ENCODE peak calls at places on chromosomes 16 and 17, in five cellular contexts. One of them, this sample, is unnamed.

GRCh38 chr17:41801374-41802062 is 10.2 kb downstream of the P3H4 start:
- DNase-seq in cardiac muscle cell: peak; percentile 82
- DNase-seq in AG10803: peak; percentile 61
- DNase-seq in GM23338: peak; percentile 93
- DNase-seq in astrocyte of the spinal cord: peak; percentile 74
- DNase-seq in this sample: peak; percentile 74

GRCh38 chr17:74763565-74764387 is 12.4 kb downstream of the NAT9 start:
- DNase-seq in GM23338: no peak
- DNase-seq in AG10803: no peak
- DNase-seq in cardiac muscle cell: no peak
- DNase-seq in astrocyte of the spinal cord: no peak
- DNase-seq in this sample: no peak

GRCh38 chr16:11478431-11479119 is 108.1 kb downstream of the LITAF start:
- DNase-seq in AG10803: no peak
- DNase-seq in cardiac muscle cell: no peak
- DNase-seq in GM23338: no peak
- DNase-seq in astrocyte of the spinal cord: no peak
- DNase-seq in this sample: no peak

GRCh38 chr17:50683434-50684287 is 24.1 kb downstream of the ANKRD40 start:
- DNase-seq in AG10803: no peak
- DNase-seq in GM23338: no peak
- DNase-seq in cardiac muscle cell: no peak
- DNase-seq in astrocyte of the spinal cord: no peak
- DNase-seq in this sample: no peak

GRCh38 chr17:76054112-76054476 is 18.2 kb downstream of the SRP68 start:
- DNase-seq in cardiac muscle cell: no peak
- DNase-seq in GM23338: no peak
- DNase-seq in AG10803: no peak
- DNase-seq in astrocyte of the spinal cord: peak; percentile 62
- DNase-seq in this sample: peak; percentile 87

GRCh38 chr17:78356163-78356713 is 3.6 kb downstream of the SOCS3 start:
- DNase-seq in AG10803: peak; percentile 81
- DNase-seq in GM23338: peak; percentile 94
- DNase-seq in astrocyte of the spinal cord: peak; percentile 90
- DNase-seq in cardiac muscle cell: peak; percentile 71
- DNase-seq in this sample: peak; percentile 92

GRCh38 chr17:2929881-2930533 is 133.4 kb downstream of the OR1D5 start:
- DNase-seq in astrocyte of the spinal cord: no peak
- DNase-seq in GM23338: peak; percentile 87
- DNase-seq in cardiac muscle cell: peak; percentile 50
- DNase-seq in AG10803: no peak
- DNase-seq in this sample: peak; percentile 49

GRCh38 chr17:1077536-1078061 is 80.7 kb downstream of the TIMM22 start:
- DNase-seq in astrocyte of the spinal cord: no peak
- DNase-seq in cardiac muscle cell: no peak
- DNase-seq in AG10803: no peak
- DNase-seq in GM23338: no peak
- DNase-seq in this sample: no peak

GRCh38 chr17:55717898-55718735 is 4.5 kb downstream of the TMEM100 start:
- DNase-seq in AG10803: peak; percentile 72
- DNase-seq in astrocyte of the spinal cord: peak; percentile 79
- DNase-seq in cardiac muscle cell: peak; percentile 83
- DNase-seq in GM23338: peak; percentile 92
- DNase-seq in this sample: peak; percentile 76

GRCh38 chr17:17413821-17414220 is 63.0 kb upstream of the MED9 start:
- DNase-seq in cardiac muscle cell: peak; percentile 17
- DNase-seq in GM23338: no peak
- DNase-seq in astrocyte of the spinal cord: no peak
- DNase-seq in AG10803: peak; percentile 28
- DNase-seq in this sample: peak; percentile 60

GRCh38 chr16:50610331-50611262 is 62.4 kb downstream of the NKD1 start:
- DNase-seq in AG10803: no peak
- DNase-seq in GM23338: peak; percentile 64
- DNase-seq in astrocyte of the spinal cord: no peak
- DNase-seq in cardiac muscle cell: no peak
- DNase-seq in this sample: no peak

GRCh38 chr17:39903158-39903884 is 15.1 kb downstream of the GSDMB start:
- DNase-seq in AG10803: peak; percentile 3
- DNase-seq in cardiac muscle cell: peak; percentile 37
- DNase-seq in astrocyte of the spinal cord: peak; percentile 2
- DNase-seq in GM23338: no peak
- DNase-seq in this sample: peak; percentile 78

GRCh38 chr17:7885357-7886226 is 3.0 kb upstream of the CHD3 start:
- DNase-seq in astrocyte of the spinal cord: peak; percentile 36
- DNase-seq in AG10803: no peak
- DNase-seq in cardiac muscle cell: peak; percentile 53
- DNase-seq in GM23338: peak; percentile 72
- DNase-seq in this sample: no peak

GRCh38 chr17:80030730-80031410 is 4.8 kb downstream of the TBC1D16 start:
- DNase-seq in AG10803: no peak
- DNase-seq in GM23338: no peak
- DNase-seq in cardiac muscle cell: no peak
- DNase-seq in astrocyte of the spinal cord: no peak
- DNase-seq in this sample: no peak

GRCh38 chr16:9128346-9129342 is 37.2 kb downstream of the HAPSTR1 start:
- DNase-seq in astrocyte of the spinal cord: no peak
- DNase-seq in GM23338: no peak
- DNase-seq in cardiac muscle cell: no peak
- DNase-seq in AG10803: no peak
- DNase-seq in this sample: no peak

GRCh38 chr17:54901230-54901847 is 687 bp downstream of the TOM1L1 start:
- DNase-seq in astrocyte of the spinal cord: peak; percentile 19
- DNase-seq in cardiac muscle cell: peak; percentile 47
- DNase-seq in AG10803: peak; percentile 66
- DNase-seq in GM23338: peak; percentile 6
- DNase-seq in this sample: peak; percentile 61

GRCh38 chr17:3015890-3016289 is 47.5 kb downstream of the OR1D5 start:
- DNase-seq in AG10803: peak; percentile 19
- DNase-seq in GM23338: no peak
- DNase-seq in cardiac muscle cell: no peak
- DNase-seq in astrocyte of the spinal cord: no peak
- DNase-seq in this sample: peak; percentile 59

GRCh38 chr17:73697872-73698271 is 53.6 kb upstream of the SDK2 start:
- DNase-seq in cardiac muscle cell: no peak
- DNase-seq in AG10803: no peak
- DNase-seq in GM23338: peak; percentile 28
- DNase-seq in astrocyte of the spinal cord: no peak
- DNase-seq in this sample: no peak

GRCh38 chr16:27289669-27290068 is 21.1 kb upstream of the NSMCE1 start:
- DNase-seq in astrocyte of the spinal cord: no peak
- DNase-seq in cardiac muscle cell: no peak
- DNase-seq in GM23338: no peak
- DNase-seq in AG10803: no peak
- DNase-seq in this sample: no peak

GRCh38 chr16:65663774-65664173 is 541.9 kb upstream of the CDH11 start:
- DNase-seq in GM23338: no peak
- DNase-seq in AG10803: peak; percentile 12
- DNase-seq in astrocyte of the spinal cord: no peak
- DNase-seq in cardiac muscle cell: no peak
- DNase-seq in this sample: no peak

DNA sequence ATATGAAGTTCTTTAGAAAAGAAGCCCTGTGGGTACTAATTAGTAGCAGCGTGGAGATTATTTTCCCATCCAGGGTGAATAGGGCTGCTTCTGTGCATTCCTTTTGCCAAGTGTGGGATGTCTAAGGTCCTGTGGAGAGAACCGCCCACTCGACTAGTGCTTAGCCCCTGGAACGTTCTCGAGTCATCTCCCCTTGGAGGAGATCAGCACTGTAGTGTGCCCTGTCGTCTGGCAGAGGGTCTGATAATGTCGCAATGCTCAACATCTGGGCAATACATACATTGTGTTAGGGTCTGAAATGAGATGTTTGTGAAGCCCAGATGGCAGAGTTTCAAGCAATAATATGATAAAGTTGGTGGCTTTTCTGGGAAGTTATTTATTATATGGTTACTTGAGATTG is 64.8 kb downstream of the SPECC1 start:
- DNase-seq in cardiac muscle cell: peak; percentile 38
- DNase-seq in astrocyte of the spinal cord: no peak
- DNase-seq in AG10803: no peak
- DNase-seq in GM23338: no peak
- DNase-seq in this sample: peak; percentile 31
- H3K4me3 ChIP-seq in cardiac muscle cell: no peak overlapping the region
- H3K4me3 ChIP-seq in astrocyte of the spinal cord: no peak overlapping the region
- H3K4me3 ChIP-seq in AG10803: no peak overlapping the region
- H3K4me3 ChIP-seq in GM23338: no peak overlapping the region
- H3K4me3 ChIP-seq in this sample: peak overlapping the region; percentile 15

GRCh38 chr16:3625911-3626732 is 14.7 kb upstream of the SLX4 start:
- DNase-seq in cardiac muscle cell: peak; percentile 59
- DNase-seq in GM23338: no peak
- DNase-seq in AG10803: peak; percentile 34
- DNase-seq in astrocyte of the spinal cord: no peak
- DNase-seq in this sample: no peak
- TF ChIP-seq CTCF in cardiac muscle cell: no peak
- TF ChIP-seq CTCF in GM23338: no peak
- TF ChIP-seq CTCF in AG10803: no peak
- TF ChIP-seq CTCF in astrocyte of the spinal cord: no peak
- TF ChIP-seq CTCF in this sample: no peak

GRCh38 chr16:728890-729744 is 2.2 kb downstream of the HAGHL start:
- DNase-seq in AG10803: no peak
- DNase-seq in cardiac muscle cell: no peak
- DNase-seq in astrocyte of the spinal cord: no peak
- DNase-seq in GM23338: peak; percentile 52
- DNase-seq in this sample: no peak
- H3K4me3 ChIP-seq in AG10803: no peak overlapping the region
- H3K4me3 ChIP-seq in cardiac muscle cell: no peak overlapping the region
- H3K4me3 ChIP-seq in astrocyte of the spinal cord: peak overlapping the region; percentile 62
- H3K4me3 ChIP-seq in GM23338: peak overlapping the region; percentile 71
- H3K4me3 ChIP-seq in this sample: peak overlapping the region; percentile 33

DNA sequence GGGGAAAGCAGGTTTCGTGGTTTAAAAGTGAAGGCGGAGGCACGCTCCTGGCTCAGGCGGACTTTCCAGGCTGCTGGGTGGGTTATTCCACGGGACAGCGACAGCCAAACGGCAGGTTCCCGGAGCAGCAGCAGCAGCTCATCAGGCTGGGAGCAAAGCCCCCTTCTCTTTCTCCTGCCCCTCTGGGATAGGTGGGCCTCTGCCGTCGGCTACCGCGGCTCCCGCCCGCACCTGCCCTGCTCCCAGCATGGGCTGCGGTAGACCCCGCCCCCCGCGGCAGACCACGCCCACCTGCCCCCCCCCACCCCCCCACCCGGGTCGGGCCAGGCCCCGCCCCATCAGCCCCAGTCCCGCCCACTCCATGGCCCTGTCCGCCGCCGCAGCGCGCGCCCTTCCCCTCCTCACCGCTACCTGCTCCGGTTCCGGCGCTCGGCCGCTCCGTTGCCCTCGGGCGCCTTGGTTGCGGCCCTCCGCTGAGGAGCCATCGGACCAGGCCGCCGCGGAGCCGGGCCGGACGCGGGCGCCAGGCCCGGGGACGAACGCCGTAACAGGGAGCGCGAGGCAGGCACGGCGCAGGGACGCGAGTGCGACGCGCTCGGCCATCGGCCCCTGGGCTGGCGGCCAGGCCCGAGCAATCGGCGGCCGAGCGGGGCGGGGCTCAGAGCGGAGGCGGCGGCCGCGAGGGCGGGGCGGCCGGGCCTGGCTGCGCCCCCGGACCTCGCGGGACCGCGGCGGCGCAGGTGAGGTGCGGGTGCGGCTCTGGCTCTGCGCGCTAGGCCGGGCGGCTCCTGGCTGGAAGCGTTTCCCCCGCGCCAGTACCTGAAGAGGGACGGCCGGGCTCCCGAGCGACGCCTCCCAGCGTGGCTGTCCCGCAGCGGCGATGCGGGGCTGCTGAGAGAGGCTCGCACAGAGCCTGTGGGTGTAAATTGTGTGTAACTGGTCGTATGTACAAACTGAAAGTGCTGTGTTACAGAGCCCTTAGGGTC is at the start of the genes HEXD and OGFOD3:
- DNase-seq in cardiac muscle cell: peak; percentile 86
- DNase-seq in astrocyte of the spinal cord: peak; percentile 71
- DNase-seq in AG10803: peak; percentile 75
- DNase-seq in GM23338: peak; percentile 92
- DNase-seq in this sample: peak; percentile 68
- TF ChIP-seq CTCF in cardiac muscle cell: no peak
- TF ChIP-seq CTCF in astrocyte of the spinal cord: no peak
- TF ChIP-seq CTCF in AG10803: no peak
- TF ChIP-seq CTCF in GM23338: no peak
- TF ChIP-seq CTCF in this sample: no peak

GRCh38 chr16:31216116-31216469 is 842 bp downstream of the PYDC1 start:
- DNase-seq in astrocyte of the spinal cord: no peak
- DNase-seq in GM23338: no peak
- DNase-seq in cardiac muscle cell: no peak
- DNase-seq in AG10803: no peak
- DNase-seq in this sample: no peak

GRCh38 chr16:31213877-31214704 is at the start of gene TRIM72:
- DNase-seq in cardiac muscle cell: no peak
- DNase-seq in GM23338: no peak
- DNase-seq in astrocyte of the spinal cord: no peak
- DNase-seq in AG10803: no peak
- DNase-seq in this sample: no peak

GRCh38 chr16:31216552-31217530 is at the start of gene PYDC1:
- DNase-seq in cardiac muscle cell: no peak
- DNase-seq in astrocyte of the spinal cord: no peak
- DNase-seq in AG10803: no peak
- DNase-seq in GM23338: peak; percentile 73
- DNase-seq in this sample: no peak

GRCh38 chr16:31214705-31215286 is 877 bp downstream of the TRIM72 start:
- DNase-seq in astrocyte of the spinal cord: no peak
- DNase-seq in cardiac muscle cell: no peak
- DNase-seq in AG10803: no peak
- DNase-seq in GM23338: peak; percentile 61
- DNase-seq in this sample: no peak

GRCh38 chr16:31215287-31216115 is 1.4 kb downstream of the PYDC1 start:
- DNase-seq in AG10803: peak; percentile 33
- DNase-seq in GM23338: peak; percentile 95
- DNase-seq in cardiac muscle cell: peak; percentile 77
- DNase-seq in astrocyte of the spinal cord: peak; percentile 18
- DNase-seq in this sample: peak; percentile 57
- H3K4me3 ChIP-seq in AG10803: peak overlapping the region; percentile 49
- H3K4me3 ChIP-seq in GM23338: peak overlapping the region; percentile 77
- H3K4me3 ChIP-seq in cardiac muscle cell: peak overlapping the region; percentile 40
- H3K4me3 ChIP-seq in astrocyte of the spinal cord: peak overlapping the region; percentile 28
- H3K4me3 ChIP-seq in this sample: peak overlapping the region; percentile 35

GRCh38 chr16:23296994-23297393 is 5.1 kb upstream of the SCNN1B start:
- DNase-seq in cardiac muscle cell: no peak
- DNase-seq in astrocyte of the spinal cord: no peak
- DNase-seq in GM23338: peak; percentile 79
- DNase-seq in AG10803: no peak
- DNase-seq in this sample: no peak
- TF ChIP-seq CTCF in cardiac muscle cell: no peak
- TF ChIP-seq CTCF in astrocyte of the spinal cord: peak; percentile 10
- TF ChIP-seq CTCF in GM23338: peak; percentile 77
- TF ChIP-seq CTCF in AG10803: no peak
- TF ChIP-seq CTCF in this sample: no peak

GRCh38 chr16:86739808-86740207 is 161.5 kb downstream of the FOXL1 start:
- DNase-seq in astrocyte of the spinal cord: no peak
- DNase-seq in cardiac muscle cell: no peak
- DNase-seq in GM23338: no peak
- DNase-seq in AG10803: no peak
- DNase-seq in this sample: no peak
- H3K4me3 ChIP-seq in astrocyte of the spinal cord: no peak overlapping the region
- H3K4me3 ChIP-seq in cardiac muscle cell: no peak overlapping the region
- H3K4me3 ChIP-seq in GM23338: no peak overlapping the region
- H3K4me3 ChIP-seq in AG10803: no peak overlapping the region
- H3K4me3 ChIP-seq in this sample: no peak overlapping the region

GRCh38 chr16:79047337-79047736 is 553.2 kb downstream of the MAF start:
- DNase-seq in GM23338: peak; percentile 50
- DNase-seq in cardiac muscle cell: no peak
- DNase-seq in AG10803: no peak
- DNase-seq in astrocyte of the spinal cord: no peak
- DNase-seq in this sample: no peak
- TF ChIP-seq CTCF in GM23338: peak; percentile 60
- TF ChIP-seq CTCF in cardiac muscle cell: no peak
- TF ChIP-seq CTCF in AG10803: no peak
- TF ChIP-seq CTCF in astrocyte of the spinal cord: no peak
- TF ChIP-seq CTCF in this sample: peak; percentile 13

GRCh38 chr17:34979153-34979552 is 1.2 kb upstream of the LIG3 start:
- DNase-seq in GM23338: no peak
- DNase-seq in astrocyte of the spinal cord: no peak
- DNase-seq in AG10803: no peak
- DNase-seq in cardiac muscle cell: no peak
- DNase-seq in this sample: no peak
- H3K4me3 ChIP-seq in GM23338: peak overlapping the region; percentile 66
- H3K4me3 ChIP-seq in astrocyte of the spinal cord: no peak overlapping the region
- H3K4me3 ChIP-seq in AG10803: no peak overlapping the region
- H3K4me3 ChIP-seq in cardiac muscle cell: no peak overlapping the region
- H3K4me3 ChIP-seq in this sample: no peak overlapping the region

This sample was measured in fibroblast of mammary gland.